ENCODE peak calls at places on chromosomes 7 and 10, in six cellular contexts. H is IMR-90; W is brain microvascular endothelial cell; B is neural progenitor cell; A is CD8-positive, alpha-beta T cell; P is dorsolateral prefrontal cortex. Y is an unnamed sample.

GRCh38 chr10:114273910-114274309 is 34.9 kb downstream of the VWA2 start:
- DNase-seq in H (no peak), W (no peak), B (no peak), A (no peak), P (no peak), Y (no peak)

GRCh38 chr7:132581431-132581830 is 5.2 kb upstream of the PLXNA4 start:
- DNase-seq in H (no peak), W (no peak), B (no peak), A (no peak), P (no peak), Y (no peak)

GRCh38 chr10:34786464-34786863 is 28.6 kb downstream of the PARD3 start:
- DNase-seq in H (peak; percentile 21), W (no peak), B (no peak), A (no peak), P (no peak), Y (no peak)

GRCh38 chr7:151081170-151082101 is 827 bp upstream of the FASTK start:
- DNase-seq in H (no peak), W (no peak), B (peak; percentile 58), A (no peak), P (no peak), Y (no peak)

GRCh38 chr10:86956195-86956840 is 1.1 kb downstream of the MMRN2 start:
- DNase-seq in H (no peak), W (no peak), B (no peak), A (no peak), P (no peak), Y (no peak)

GRCh38 chr7:131196808-131197207 is 130.9 kb upstream of the MKLN1 start:
- DNase-seq in H (peak; percentile 49), W (peak; percentile 22), B (peak; percentile 66), A (no peak), P (no peak), Y (no peak)

GRCh38 chr10:22674215-22674930 is 40.0 kb downstream of the PIP4K2A start:
- DNase-seq in H (peak; percentile 5), W (no peak), B (no peak), A (no peak), P (no peak), Y (no peak)

GRCh38 chr10:50600286-50600685 is 23.5 kb downstream of the SGMS1 start:
- DNase-seq in H (no peak), W (no peak), B (no peak), A (no peak), P (no peak), Y (no peak)

GRCh38 chr10:14723052-14723689 is 51.5 kb downstream of the FAM107B start:
- DNase-seq in H (no peak), W (no peak), B (no peak), A (no peak), P (no peak), Y (peak; percentile 15)

GRCh38 chr7:121204537-121204936 is 124.3 kb upstream of the WNT16 start:
- DNase-seq in H (peak; percentile 32), W (no peak), B (no peak), A (no peak), P (no peak), Y (no peak)

GRCh38 chr7:122298131-122298530 is 6.4 kb downstream of the FEZF1 start:
- DNase-seq in H (no peak), W (no peak), B (no peak), A (no peak), P (no peak), Y (no peak)

GRCh38 chr7:146074195-146074765 is 42.3 kb upstream of the CNTNAP2 start:
- DNase-seq in H (no peak), W (no peak), B (peak; percentile 31), A (no peak), P (no peak), Y (no peak)

GRCh38 chr10:8463853-8464252 is 409.4 kb downstream of the GATA3 start:
- DNase-seq in H (no peak), W (no peak), B (no peak), A (no peak), P (no peak), Y (no peak)

GRCh38 chr7:134121632-134122139 is 5.5 kb upstream of the LRGUK start:
- DNase-seq in H (no peak), W (no peak), B (no peak), A (no peak), P (no peak), Y (no peak)

GRCh38 chr10:117476716-117477115 is 65.8 kb upstream of the EMX2 start:
- DNase-seq in H (no peak), W (no peak), B (no peak), A (no peak), P (no peak), Y (no peak)

GRCh38 chr10:114285961-114286441 is 46.9 kb downstream of the VWA2 start:
- DNase-seq in H (no peak), W (no peak), B (no peak), A (no peak), P (no peak), Y (no peak)

GRCh38 chr7:99997545-99998137 is 17.8 kb upstream of the ZKSCAN1 start:
- DNase-seq in H (no peak), W (no peak), B (peak; percentile 40), A (peak; percentile 51), P (no peak), Y (peak; percentile 70)

DNA sequence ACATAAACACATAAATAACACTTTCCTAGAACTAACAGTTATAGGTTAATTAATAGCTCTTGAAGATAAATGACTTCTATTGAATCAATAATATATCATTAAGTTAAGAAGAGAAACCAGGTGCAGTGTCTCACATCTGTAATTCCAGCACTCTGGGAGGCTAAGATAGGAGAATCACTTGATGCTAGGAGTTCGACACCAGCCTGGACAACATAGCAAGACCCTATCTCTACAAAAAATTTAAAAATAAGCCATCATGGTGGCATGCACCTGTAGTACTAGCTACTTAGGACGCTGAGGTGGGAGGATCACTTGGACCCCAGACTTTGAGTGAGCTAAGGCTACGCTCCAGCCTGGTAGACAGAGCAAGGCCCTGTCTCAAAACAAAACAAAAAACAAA is 38.8 kb downstream of the AKR1D1 start:
- DNase-seq in H (no peak), W (no peak), B (no peak), A (no peak), P (no peak), Y (no peak)
- H3K27ac ChIP-seq in H (no peak overlapping the region), W (no peak overlapping the region), B (no peak overlapping the region), A (no peak overlapping the region), P (no peak overlapping the region), Y (no peak overlapping the region)

GRCh38 chr7:107503667-107504066 is 33.8 kb downstream of the GPR22 start:
- DNase-seq in H (peak; percentile 51), W (no peak), B (no peak), A (no peak), P (no peak), Y (no peak)

GRCh38 chr7:107502154-107502553 is 32.3 kb downstream of the GPR22 start:
- DNase-seq in H (no peak), W (no peak), B (no peak), A (no peak), P (no peak), Y (no peak)

GRCh38 chr7:107505362-107505761 is 35.5 kb downstream of the GPR22 start:
- DNase-seq in H (no peak), W (no peak), B (no peak), A (no peak), P (no peak), Y (no peak)

GRCh38 chr7:107502797-107503196 is 32.9 kb downstream of the GPR22 start:
- DNase-seq in H (peak; percentile 5), W (no peak), B (no peak), A (no peak), P (no peak), Y (no peak)

DNA sequence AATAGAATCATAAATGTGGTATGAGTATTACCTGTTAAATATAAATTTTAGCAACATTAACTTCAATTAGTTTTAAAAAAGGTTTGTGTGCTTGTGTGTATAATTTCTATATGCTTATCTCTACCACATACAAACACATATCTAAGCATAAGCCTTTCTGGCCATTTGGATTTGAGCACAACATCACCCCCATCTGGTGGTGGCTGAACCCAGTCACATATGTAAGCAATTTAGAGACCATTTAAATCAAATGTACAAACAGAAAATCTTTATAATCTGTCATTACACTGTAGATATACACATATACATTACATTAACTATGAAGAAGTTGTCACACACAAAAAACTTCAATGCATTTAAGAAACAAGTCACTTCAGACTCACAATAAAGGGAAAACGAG is 31.7 kb downstream of the GPR22 start:
- DNase-seq in H (peak; percentile 41), W (peak; percentile 48), B (peak; percentile 35), A (no peak), P (peak; percentile 42), Y (no peak)
- TF ChIP-seq CTCF in H (peak; percentile 46), W (peak; percentile 67), B (peak; percentile 61), A (no peak), P (peak; percentile 39), Y (no peak)

DNA sequence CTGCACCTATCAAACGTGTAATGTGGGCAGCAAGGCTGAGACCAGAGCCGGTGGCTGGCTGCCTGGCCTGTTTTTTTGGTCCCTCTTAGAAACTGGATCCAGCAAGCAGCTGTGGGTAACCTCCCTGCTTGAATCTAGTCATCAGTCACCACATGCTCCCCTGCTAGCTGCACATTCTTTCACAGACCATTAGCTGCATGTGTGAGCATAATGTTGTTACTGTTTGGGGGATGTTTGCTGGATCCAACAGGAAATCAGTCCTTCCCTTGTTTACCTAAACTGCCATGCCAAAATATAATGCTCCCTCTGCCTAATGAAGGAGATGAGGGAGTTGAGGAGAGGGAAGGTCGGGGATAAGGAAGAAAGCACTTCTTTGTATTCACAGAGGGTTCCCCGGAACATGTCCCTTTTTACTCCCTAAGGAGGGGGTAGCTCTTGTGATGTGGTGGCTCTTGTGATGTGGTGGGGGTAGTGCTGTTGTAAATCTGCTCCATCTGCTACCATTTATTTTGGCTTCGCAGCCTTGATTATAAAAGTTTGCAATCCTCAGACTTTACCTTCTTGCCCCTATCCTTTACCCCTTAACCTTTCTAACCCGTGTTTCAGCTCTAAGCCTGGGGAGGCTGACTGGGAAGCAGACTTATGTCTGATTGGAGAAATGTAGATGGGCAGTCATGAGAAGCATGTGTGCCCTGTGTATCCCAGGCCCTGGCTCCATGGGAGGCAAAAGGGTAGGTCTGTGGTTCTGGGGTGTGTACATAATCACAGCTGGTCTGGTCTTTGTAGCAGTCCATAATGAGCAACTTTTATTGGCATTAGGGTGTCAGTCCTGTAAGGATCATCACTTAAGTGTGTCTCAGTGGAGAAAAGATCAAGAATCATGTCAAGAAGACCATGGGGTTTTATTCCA is 20.8 kb downstream of the LOXL4 start:
- DNase-seq in H (peak; percentile 84), W (no peak), B (no peak), A (no peak), P (no peak), Y (no peak)
- H3K27ac ChIP-seq in H (peak overlapping the region; percentile 36), W (no peak overlapping the region), B (no peak overlapping the region), A (no peak overlapping the region), P (no peak overlapping the region), Y (no peak overlapping the region)

DNA sequence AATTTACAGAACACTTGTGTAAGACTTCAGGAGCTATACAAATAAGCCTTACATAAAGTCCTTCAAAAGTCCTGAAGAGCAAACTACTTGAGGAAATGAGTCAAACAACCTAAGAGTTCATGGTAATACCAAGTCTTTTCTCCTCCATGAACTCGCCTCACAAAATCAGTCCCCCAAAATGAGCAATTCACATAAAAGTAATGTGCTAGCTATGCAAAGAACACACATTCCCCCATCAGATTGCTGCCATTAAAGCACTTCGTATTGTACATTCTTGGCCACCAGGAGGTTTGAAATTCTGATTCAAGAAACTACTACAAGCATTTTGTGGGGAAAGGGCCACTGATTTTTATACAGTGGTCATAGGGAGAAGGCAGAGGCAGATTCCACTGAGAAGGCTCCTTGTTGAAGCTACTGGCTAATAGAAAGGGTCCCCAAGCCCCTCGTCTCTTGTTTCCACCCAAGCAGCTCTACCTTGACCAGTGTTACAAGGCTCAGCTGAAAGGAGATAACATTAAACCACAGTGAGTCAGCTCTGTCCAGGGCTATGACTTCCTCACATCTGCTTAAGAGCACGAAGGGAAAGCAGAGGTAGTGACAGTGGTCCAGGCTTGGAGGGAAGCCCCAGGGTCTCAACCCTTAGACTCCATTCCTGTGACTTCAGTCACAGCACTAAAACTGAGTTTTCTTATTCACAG is 115.2 kb upstream of the CDK1 start:
- DNase-seq in H (peak; percentile 47), W (peak; percentile 84), B (no peak), A (no peak), P (no peak), Y (no peak)
- TF ChIP-seq CTCF in H (no peak), W (peak; percentile 42), B (peak; percentile 7), A (no peak), P (no peak), Y (no peak)